ENCODE peak calls at places on chromosome 20, in five cellular contexts. A is progenitor cell of endocrine pancreas, F is choroid plexus epithelial cell, Q is BE2C, K is GM23338. S is an unnamed sample.

GRCh38 chr20:10110151-10110550 is 75.4 kb downstream of the ANKEF1 start:
- DNase-seq in A (no peak), F (no peak), Q (no peak), K (no peak), S (no peak)

GRCh38 chr20:19495905-19496703 is 262.0 kb upstream of the RIN2 start:
- DNase-seq in A (no peak), F (peak), Q (no peak), K (no peak), S (no peak)

GRCh38 chr20:13286600-13286999 is 65.5 kb downstream of the ISM1 start:
- DNase-seq in A (no peak), F (no peak), Q (no peak), K (no peak), S (no peak)

GRCh38 chr20:61767776-61768494 is 297.7 kb downstream of the TAF4 start:
- DNase-seq in A (no peak), F (no peak), Q (no peak), K (no peak), S (no peak)

GRCh38 chr20:3741846-3742458 is 9.5 kb downstream of the HSPA12B start:
- DNase-seq in A (no peak), F (no peak), Q (no peak), K (no peak), S (no peak)

GRCh38 chr20:58452667-58453255 is 62.4 kb downstream of the APCDD1L start:
- DNase-seq in A (no peak), F (no peak), Q (no peak), K (peak), S (no peak)

GRCh38 chr20:34412453-34412852 is 49.4 kb downstream of the ITCH start:
- DNase-seq in A (no peak), F (no peak), Q (no peak), K (no peak), S (no peak)

GRCh38 chr20:44209691-44210421 is 715 bp downstream of the OSER1 start:
- DNase-seq in A (peak), F (peak), Q (no peak), K (peak), S (peak)

GRCh38 chr20:53413188-53413631 is 180.4 kb downstream of the ZNF217 start:
- DNase-seq in A (peak), F (peak), Q (no peak), K (peak), S (peak)

GRCh38 chr20:4812641-4813075 is 90.9 kb downstream of the PRND start:
- DNase-seq in A (no peak), F (no peak), Q (no peak), K (no peak), S (no peak)

GRCh38 chr20:39941235-39941634 is 747.8 kb downstream of the MAFB start:
- DNase-seq in A (no peak), F (no peak), Q (no peak), K (no peak), S (no peak)

GRCh38 chr20:45336530-45337366 is 11.5 kb downstream of the SDC4 start:
- DNase-seq in A (no peak), F (peak), Q (no peak), K (no peak), S (no peak)

GRCh38 chr20:55446301-55446700 is 559.0 kb downstream of the CBLN4 start:
- DNase-seq in A (no peak), F (no peak), Q (no peak), K (no peak), S (no peak)

GRCh38 chr20:2693286-2693995 is 861 bp downstream of the EBF4 start:
- DNase-seq in A (peak), F (no peak), Q (peak), K (peak), S (peak)

DNA sequence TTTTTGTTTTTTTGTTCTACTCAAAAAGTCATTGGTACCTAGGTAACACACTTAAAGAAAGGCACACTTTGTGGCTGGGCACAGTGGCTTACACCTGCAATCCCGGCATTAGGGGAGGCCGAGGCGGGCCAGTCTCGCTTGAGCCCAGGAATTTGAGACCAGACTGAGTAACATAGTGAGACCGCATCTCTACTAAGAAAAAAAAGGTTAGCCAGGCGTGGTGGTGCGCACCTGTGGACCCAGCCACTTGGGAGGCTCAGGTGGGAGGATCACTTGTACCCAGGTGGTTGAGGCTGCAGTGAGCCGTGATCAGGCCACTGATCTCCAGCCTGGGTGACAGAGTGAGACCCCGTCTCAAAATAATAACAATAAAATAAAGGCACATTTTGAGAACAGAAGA is 67.4 kb upstream of the BHLHE23 start:
- DNase-seq in A (no peak), F (no peak), Q (peak), K (no peak), S (no peak)
- TF ChIP-seq CTCF in A (no peak), F (no peak), Q (no peak), K (no peak), S (no peak)

GRCh38 chr20:32509639-32510066 is 75.5 kb downstream of the NOL4L start:
- DNase-seq in A (no peak), F (no peak), Q (no peak), K (no peak), S (no peak)
- TF ChIP-seq CTCF in A (peak), F (peak), Q (peak), K (peak), S (no peak)

GRCh38 chr20:957544-957943 is 41.4 kb upstream of the ANGPT4 start:
- DNase-seq in A (no peak), F (peak), Q (no peak), K (peak), S (no peak)
- TF ChIP-seq CTCF in A (no peak), F (no peak), Q (peak), K (no peak), S (no peak)

GRCh38 chr20:50929299-50930138 is 1.7 kb downstream of the ADNP start:
- DNase-seq in A (peak), F (peak), Q (peak), K (peak), S (peak)

GRCh38 chr20:50930139-50931047 is 844 bp downstream of the ADNP start:
- DNase-seq in A (peak), F (no peak), Q (peak), K (no peak), S (peak)

GRCh38 chr20:50931306-50932015 is at the start of gene ADNP:
- DNase-seq in A (peak), F (peak), Q (peak), K (peak), S (peak)

GRCh38 chr20:50932016-50932338 is 740 bp upstream of the ADNP start:
- DNase-seq in A (no peak), F (no peak), Q (no peak), K (no peak), S (no peak)

DNA sequence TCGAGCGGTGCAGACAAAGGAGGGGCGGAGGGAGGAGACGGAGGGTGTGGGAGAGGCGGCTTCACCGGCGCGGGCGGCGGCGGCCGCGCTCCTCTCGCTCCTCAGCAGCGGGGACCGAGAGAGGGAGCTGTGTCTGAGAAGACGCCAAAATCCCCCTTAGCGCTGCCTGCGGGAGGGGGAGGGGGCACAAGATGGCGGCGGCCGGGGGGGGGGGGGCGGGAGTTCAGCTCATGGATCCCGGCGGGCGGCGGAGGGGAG is 260 bp downstream of the ADNP start:
- DNase-seq in A (no peak), F (no peak), Q (no peak), K (no peak), S (no peak)
- TF ChIP-seq CTCF in A (no peak), F (no peak), Q (no peak), K (no peak), S (no peak)

DNA sequence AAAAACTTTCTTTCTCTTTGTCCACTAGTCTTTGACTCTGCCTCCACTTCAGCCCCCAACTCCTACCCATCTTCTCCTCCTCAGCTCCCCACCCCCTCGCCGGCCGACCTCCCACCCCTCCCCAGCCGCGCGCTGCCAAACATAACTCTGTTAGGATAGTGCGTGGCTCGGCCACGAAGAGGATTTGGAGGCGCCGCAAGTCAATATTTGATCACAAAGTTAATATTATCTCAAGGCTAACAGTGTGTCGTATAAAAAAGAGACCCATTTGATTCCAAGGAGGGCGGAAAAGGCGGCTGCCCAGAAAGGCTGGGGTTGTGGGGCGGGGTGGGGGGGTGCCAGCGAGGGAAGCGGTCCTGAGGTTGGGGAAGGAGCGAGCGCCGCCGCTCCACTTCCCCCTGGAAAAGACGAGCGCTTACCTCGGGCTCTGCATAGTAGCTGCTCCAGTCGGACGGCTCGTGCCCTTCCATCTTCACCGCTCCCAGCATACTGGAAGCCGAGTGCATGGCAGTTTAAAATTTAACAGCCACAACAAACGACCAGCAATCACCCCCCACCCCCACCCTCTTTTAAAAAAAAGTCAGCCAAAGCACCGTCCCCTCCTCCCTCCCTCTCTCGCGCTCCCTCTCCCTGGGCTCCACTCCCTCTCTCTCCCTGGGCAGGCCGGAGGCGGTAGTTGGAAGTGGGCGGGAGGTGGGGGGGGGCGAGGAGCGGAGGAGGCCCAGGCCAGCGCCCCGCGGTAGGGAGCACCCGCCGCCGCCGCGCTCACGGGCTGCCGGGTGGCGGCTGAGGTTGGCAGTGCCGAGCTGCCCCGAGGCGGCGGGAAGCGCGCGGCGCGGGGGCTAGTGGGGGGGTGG is at the start of gene FOXA2:
- DNase-seq in A (peak), F (no peak), Q (no peak), K (peak), S (peak)
- TF ChIP-seq CTCF in A (no peak), F (no peak), Q (no peak), K (no peak), S (no peak)

DNA sequence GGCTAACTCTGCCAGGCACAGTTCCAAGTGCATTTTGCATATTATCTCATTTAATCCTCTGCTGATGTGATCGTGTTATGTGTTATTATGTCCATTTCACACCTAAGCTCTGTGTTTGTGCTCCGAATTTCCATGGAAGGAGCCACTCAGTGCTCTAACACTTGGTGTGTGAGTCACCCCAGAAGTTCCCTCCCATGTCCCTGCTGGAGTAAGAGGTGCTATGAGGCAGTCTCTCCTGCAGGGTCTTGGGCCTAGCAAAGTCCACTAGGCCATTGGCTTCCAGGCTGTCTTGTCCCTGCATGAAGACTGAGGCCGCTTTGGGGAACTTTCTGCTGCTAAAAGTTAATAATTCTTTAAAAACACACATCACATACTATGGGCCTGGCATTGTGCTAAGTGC is 405.9 kb upstream of the SULF2 start:
- DNase-seq in A (no peak), F (no peak), Q (no peak), K (no peak), S (no peak)
- TF ChIP-seq CTCF in A (no peak), F (peak), Q (no peak), K (no peak), S (no peak)